ENCODE peak calls at places on chromosome 3, in four cellular contexts. I is Panc1, T is heart left ventricle, D is upper lobe of right lung. K is an unnamed sample. For H3K4me1, the result is how much of the 10 kb centered on the place peaks cover.

GRCh38 chr3:32937331-32937730 is 14.1 kb upstream of the CCR4 start:
- DNase-seq in I (no peak), T (no peak), D (peak), K (no peak)

GRCh38 chr3:20380310-20380709 is 194.3 kb upstream of the SGO1 start:
- DNase-seq in I (no peak), T (no peak), D (no peak), K (no peak)

GRCh38 chr3:134014270-134014669 is 15.5 kb downstream of the SLCO2A1 start:
- DNase-seq in I (no peak), T (no peak), D (no peak), K (no peak)

GRCh38 chr3:43423142-43423541 is 136.8 kb downstream of the SNRK start:
- DNase-seq in I (no peak), T (peak), D (no peak), K (peak)

GRCh38 chr3:7285502-7285901 is 424.6 kb downstream of the GRM7 start:
- DNase-seq in I (no peak), T (no peak), D (no peak), K (no peak)

GRCh38 chr3:137763594-137763938 is 549 bp upstream of the SOX14 start:
- DNase-seq in I (no peak), T (no peak), D (no peak), K (no peak)

GRCh38 chr3:195582947-195583346 is 793 bp downstream of the APOD start:
- DNase-seq in I (no peak), T (no peak), D (no peak), K (no peak)

GRCh38 chr3:188568750-188569149 is 414.8 kb downstream of the LPP start:
- DNase-seq in I (no peak), T (no peak), D (no peak), K (no peak)

GRCh38 chr3:52495096-52495495 is at the start of gene STAB1:
- DNase-seq in I (no peak), T (peak), D (no peak), K (peak)

GRCh38 chr3:77726509-77726908 is 686.6 kb downstream of the ROBO2 start:
- DNase-seq in I (no peak), T (no peak), D (no peak), K (no peak)

GRCh38 chr3:124669470-124669869 is 60.8 kb upstream of the UMPS start:
- DNase-seq in I (no peak), T (no peak), D (no peak), K (no peak)

GRCh38 chr3:197478746-197479668 is 76.8 kb downstream of the BDH1 start:
- DNase-seq in I (no peak), T (no peak), D (no peak), K (no peak)

GRCh38 chr3:184085389-184085852 is 11.4 kb upstream of the HTR3E start:
- DNase-seq in I (no peak), T (no peak), D (no peak), K (no peak)

GRCh38 chr3:163196815-163197214 is 1700.2 kb downstream of the OTOL1 start:
- DNase-seq in I (no peak), T (no peak), D (no peak), K (no peak)

GRCh38 chr3:195045481-195045880 is 225.5 kb downstream of the XXYLT1 start:
- DNase-seq in I (no peak), T (no peak), D (peak), K (no peak)

GRCh38 chr3:14494973-14495300 is 45.2 kb downstream of the GRIP2 start:
- DNase-seq in I (no peak), T (no peak), D (no peak), K (no peak)

GRCh38 chr3:197540961-197541377 is 14.8 kb downstream of the BDH1 start:
- DNase-seq in I (no peak), T (no peak), D (no peak), K (no peak)

GRCh38 chr3:47315069-47315647 is 32.4 kb downstream of the KLHL18 start:
- DNase-seq in I (no peak), T (peak), D (no peak), K (no peak)

GRCh38 chr3:136070953-136071949 is 105.7 kb downstream of the PPP2R3A start:
- DNase-seq in I (no peak), T (peak), D (no peak), K (no peak)

GRCh38 chr3:58824285-58824684 is 157.7 kb upstream of the FAM3D start:
- DNase-seq in I (no peak), T (peak), D (peak), K (no peak)

GRCh38 chr3:111615880-111616279 is 20.7 kb upstream of the ZBED2 start:
- DNase-seq in I (no peak), T (no peak), D (no peak), K (no peak)

GRCh38 chr3:3356836-3357235 is 177.3 kb upstream of the CRBN start:
- DNase-seq in I (no peak), T (no peak), D (no peak), K (no peak)

GRCh38 chr3:53223541-53223966 is 32.3 kb downstream of the TKT start:
- DNase-seq in I (no peak), T (no peak), D (no peak), K (no peak)

GRCh38 chr3:113531826-113532697 is at the start of gene SIDT1:
- DNase-seq in I (no peak), T (peak), D (no peak), K (no peak)

GRCh38 chr3:149706905-149707304 is 45.4 kb downstream of the COMMD2 start:
- DNase-seq in I (no peak), T (peak), D (no peak), K (no peak)

GRCh38 chr3:4504340-4505261 is 11.5 kb downstream of the ITPR1 start:
- DNase-seq in I (no peak), T (no peak), D (no peak), K (no peak)

GRCh38 chr3:71689305-71689704 is 35.9 kb downstream of the EIF4E3 start:
- DNase-seq in I (no peak), T (no peak), D (no peak), K (no peak)

GRCh38 chr3:71692139-71692538 is 33.1 kb downstream of the EIF4E3 start:
- DNase-seq in I (no peak), T (no peak), D (no peak), K (no peak)

GRCh38 chr3:71688121-71688520 is 37.1 kb downstream of the EIF4E3 start:
- DNase-seq in I (no peak), T (no peak), D (no peak), K (no peak)

GRCh38 chr3:71693641-71694040 is 31.6 kb downstream of the EIF4E3 start:
- DNase-seq in I (no peak), T (no peak), D (peak), K (no peak)

DNA sequence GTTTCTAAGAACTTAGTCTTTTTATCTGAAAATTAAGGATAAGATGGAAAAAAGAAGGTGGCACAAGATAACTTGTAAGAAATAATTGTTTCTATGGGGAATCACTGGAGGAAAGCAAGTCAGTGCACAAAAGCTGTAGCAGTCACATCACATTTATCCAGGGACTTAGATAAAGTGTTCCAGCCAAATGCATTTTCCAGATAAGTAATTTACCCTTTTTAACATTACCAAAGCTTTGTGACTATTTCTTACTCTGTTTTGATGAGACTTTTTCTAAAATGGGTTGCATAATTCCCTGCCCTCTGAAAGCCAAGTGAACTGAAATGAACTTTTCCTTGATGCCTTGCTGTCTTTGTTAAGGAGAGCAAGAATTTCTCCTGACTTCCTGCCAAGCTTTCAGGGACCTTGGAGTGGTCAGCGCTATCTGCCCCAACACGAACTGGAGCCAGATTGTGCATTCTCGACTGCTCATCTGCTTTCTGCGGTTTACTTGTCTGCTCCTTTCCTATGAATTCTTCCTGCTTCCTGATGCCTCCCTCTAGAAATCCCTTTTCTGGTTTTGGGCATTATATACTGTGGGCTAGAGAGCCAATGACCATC is 34.9 kb downstream of the EIF4E3 start:
- DNase-seq in I (no peak), T (no peak), D (no peak), K (no peak)
- H3K4me1 ChIP-seq in I (under half), T (under half), D (under half), K (under half)

GRCh38 chr3:21540265-21540664 is 210.7 kb downstream of the ZNF385D start:
- DNase-seq in I (no peak), T (no peak), D (no peak), K (no peak)

GRCh38 chr3:21543380-21544075 is 207.5 kb downstream of the ZNF385D start:
- DNase-seq in I (no peak), T (no peak), D (no peak), K (no peak)

GRCh38 chr3:21542656-21543379 is 208.2 kb downstream of the ZNF385D start:
- DNase-seq in I (no peak), T (no peak), D (no peak), K (no peak)

DNA sequence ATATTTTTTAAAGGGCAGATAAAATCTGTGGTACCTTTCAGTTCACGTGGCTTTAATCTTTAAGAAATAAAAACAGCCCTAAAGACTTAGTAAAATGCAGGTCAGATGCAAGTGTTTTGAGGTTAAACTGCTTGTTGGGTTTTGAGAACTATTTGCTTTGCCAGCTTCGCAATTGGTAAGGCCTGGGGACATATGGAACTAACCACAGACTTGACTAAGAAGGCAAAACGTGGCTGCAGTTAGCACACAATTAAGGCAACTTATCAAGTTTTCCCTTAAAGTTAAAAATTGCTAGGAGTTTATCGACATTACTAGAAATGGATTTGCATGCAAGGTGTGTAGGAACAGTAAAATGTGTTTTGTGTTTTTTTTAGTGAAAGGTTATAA is 206.9 kb downstream of the ZNF385D start:
- DNase-seq in I (no peak), T (no peak), D (no peak), K (no peak)
- H3K4me1 ChIP-seq in I (under half), T (under half), D (under half), K (under half)

GRCh38 chr3:30625541-30626438 is 19.4 kb downstream of the TGFBR2 start:
- DNase-seq in I (no peak), T (no peak), D (no peak), K (no peak)

GRCh38 chr3:30628931-30629590 is 22.7 kb downstream of the TGFBR2 start:
- DNase-seq in I (no peak), T (no peak), D (no peak), K (no peak)

GRCh38 chr3:30629736-30630135 is 23.3 kb downstream of the TGFBR2 start:
- DNase-seq in I (no peak), T (no peak), D (no peak), K (no peak)

GRCh38 chr3:30628188-30628930 is 22.0 kb downstream of the TGFBR2 start:
- DNase-seq in I (no peak), T (no peak), D (no peak), K (no peak)

DNA sequence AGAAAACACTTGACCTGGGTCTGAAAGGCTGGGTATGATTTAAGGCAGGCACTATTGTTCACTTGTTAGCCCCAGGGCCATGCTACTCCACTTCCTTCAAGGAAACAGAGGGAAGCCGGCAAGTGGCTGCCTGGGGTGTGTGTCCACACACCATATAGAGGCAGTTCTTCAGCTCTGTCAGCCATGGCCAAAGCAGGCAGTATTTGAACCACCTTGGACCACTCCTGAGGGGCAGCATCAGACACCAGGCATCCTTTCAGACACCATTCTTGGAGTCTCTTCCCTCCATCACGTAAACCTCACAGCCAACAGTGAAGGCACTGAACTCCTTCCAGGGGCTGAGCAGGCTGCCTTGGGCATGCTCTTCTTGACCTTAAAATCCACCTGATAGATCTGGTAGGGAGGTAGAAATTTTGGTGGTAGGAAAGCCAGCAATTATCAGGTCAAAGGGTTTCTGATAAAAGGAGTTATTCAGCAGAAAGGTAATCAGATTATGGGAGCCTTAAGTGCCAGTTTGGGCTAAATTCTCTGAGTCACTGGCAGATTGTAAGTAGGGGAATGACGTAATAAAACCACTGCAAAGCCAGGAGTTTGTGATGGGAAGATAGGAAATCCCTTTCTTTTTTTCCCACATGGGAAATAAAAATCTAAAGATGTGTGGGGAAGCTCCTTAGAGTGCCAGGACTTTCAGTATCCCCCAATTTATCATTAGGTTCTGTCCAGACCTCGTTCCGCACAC is 20.2 kb downstream of the TGFBR2 start:
- DNase-seq in I (no peak), T (no peak), D (no peak), K (no peak)
- H3K4me1 ChIP-seq in I (under half), T (half or more), D (half or more), K (under half)

GRCh38 chr3:194034556-194035336 is 101.2 kb upstream of the HES1 start:
- DNase-seq in I (no peak), T (no peak), D (no peak), K (no peak)
- H3K4me1 ChIP-seq in I (under half), T (under half), D (under half), K (under half)

K was measured in tibial artery.